ENCODE peak calls at places on chromosomes 3 and 15, in six cellular contexts. M is right atrium auricular region, W is uterus, T is endodermal cell, P is cardiac fibroblast, V is heart left ventricle. F is an unnamed sample.

GRCh38 chr3:135091956-135092355 is 296.9 kb downstream of the EPHB1 start:
- DNase-seq in T (no peak), P (no peak), M (no peak), V (no peak), W (no peak), F (no peak)

GRCh38 chr15:68256675-68257450 is 20.7 kb upstream of the FEM1B start:
- DNase-seq in P (peak), V (peak), T (peak), W (peak), M (peak), F (peak)

GRCh38 chr3:116067275-116067674 is 378.0 kb downstream of the LSAMP start:
- DNase-seq in W (no peak), P (no peak), T (no peak), M (no peak), V (no peak), F (no peak)

GRCh38 chr3:16916840-16917239 is 32.1 kb downstream of the PLCL2 start:
- DNase-seq in W (no peak), M (no peak), V (peak), P (peak), T (no peak), F (no peak)

GRCh38 chr3:48678566-48679380 is 6.9 kb downstream of the NCKIPSD start:
- DNase-seq in W (no peak), V (no peak), T (no peak), P (no peak), M (no peak), F (no peak)

GRCh38 chr15:82124331-82125263 is 78.8 kb upstream of the MEX3B start:
- DNase-seq in W (no peak), V (no peak), M (no peak), T (no peak), P (no peak), F (no peak)

GRCh38 chr15:87144775-87145174 is 1065.1 kb downstream of the AGBL1 start:
- DNase-seq in V (no peak), T (no peak), P (peak), M (no peak), W (no peak), F (no peak)

GRCh38 chr3:183410280-183410679 is 18.1 kb downstream of the MCF2L2 start:
- DNase-seq in W (no peak), P (no peak), T (no peak), M (no peak), V (no peak), F (no peak)

GRCh38 chr3:42667523-42668402 is 14.3 kb downstream of the ZBTB47 start:
- DNase-seq in P (no peak), V (no peak), M (peak), T (peak), W (peak), F (no peak)

GRCh38 chr15:68106656-68107055 is 52.5 kb downstream of the PIAS1 start:
- DNase-seq in M (no peak), V (no peak), P (peak), W (no peak), T (no peak), F (no peak)

GRCh38 chr3:76044601-76045600 is 259.6 kb upstream of the ZNF717 start:
- DNase-seq in W (no peak), V (no peak), P (peak), M (no peak), T (peak), F (peak)
- TF ChIP-seq CTCF in W (no peak), V (peak), P (peak), M (peak), T (peak), F (peak)

GRCh38 chr15:84033793-84034553 is 201.6 kb upstream of the GOLGA6L4 start:
- DNase-seq in M (no peak), T (no peak), P (peak), V (no peak), W (no peak), F (no peak)

GRCh38 chr15:84034831-84035753 is 200.5 kb upstream of the GOLGA6L4 start:
- DNase-seq in P (peak), T (peak), M (no peak), V (no peak), W (no peak), F (peak)
- TF ChIP-seq CTCF in P (peak), T (peak), M (peak), V (peak), W (peak), F (peak)

GRCh38 chr3:196632033-196632751 is 7.3 kb upstream of the NRROS start:
- DNase-seq in V (peak), T (peak), P (peak), W (peak), M (peak), F (peak)
- TF ChIP-seq CTCF in V (no peak), T (peak), P (peak), W (peak), M (no peak), F (peak)

GRCh38 chr3:142853270-142854163 is 35.4 kb downstream of the PCOLCE2 start:
- DNase-seq in W (no peak), P (peak), M (no peak), V (peak), T (no peak), F (no peak)
- TF ChIP-seq CTCF in W (no peak), P (no peak), M (no peak), V (no peak), T (no peak), F (no peak)

GRCh38 chr3:45043715-45044299 is 17.7 kb downstream of the CLEC3B start:
- DNase-seq in V (no peak), P (peak), W (peak), M (no peak), T (no peak), F (no peak)
- TF ChIP-seq CTCF in V (no peak), P (peak), W (peak), M (no peak), T (no peak), F (no peak)

GRCh38 chr3:189148090-189148507 is 23.7 kb upstream of the TPRG1 start:
- DNase-seq in P (peak), W (peak), T (peak), V (peak), M (peak), F (peak)

GRCh38 chr3:189146842-189147241 is 24.9 kb upstream of the TPRG1 start:
- DNase-seq in M (no peak), W (no peak), V (no peak), T (no peak), P (no peak), F (no peak)

GRCh38 chr3:189142527-189142926 is 29.2 kb upstream of the TPRG1 start:
- DNase-seq in P (no peak), W (no peak), T (no peak), V (no peak), M (no peak), F (no peak)

GRCh38 chr3:189143321-189143720 is 28.4 kb upstream of the TPRG1 start:
- DNase-seq in T (no peak), W (no peak), V (no peak), M (no peak), P (peak), F (no peak)

GRCh38 chr3:189144645-189145044 is 27.1 kb upstream of the TPRG1 start:
- DNase-seq in V (no peak), T (no peak), P (peak), M (no peak), W (peak), F (peak)
- TF ChIP-seq CTCF in V (no peak), T (no peak), P (peak), M (no peak), W (peak), F (peak)

DNA sequence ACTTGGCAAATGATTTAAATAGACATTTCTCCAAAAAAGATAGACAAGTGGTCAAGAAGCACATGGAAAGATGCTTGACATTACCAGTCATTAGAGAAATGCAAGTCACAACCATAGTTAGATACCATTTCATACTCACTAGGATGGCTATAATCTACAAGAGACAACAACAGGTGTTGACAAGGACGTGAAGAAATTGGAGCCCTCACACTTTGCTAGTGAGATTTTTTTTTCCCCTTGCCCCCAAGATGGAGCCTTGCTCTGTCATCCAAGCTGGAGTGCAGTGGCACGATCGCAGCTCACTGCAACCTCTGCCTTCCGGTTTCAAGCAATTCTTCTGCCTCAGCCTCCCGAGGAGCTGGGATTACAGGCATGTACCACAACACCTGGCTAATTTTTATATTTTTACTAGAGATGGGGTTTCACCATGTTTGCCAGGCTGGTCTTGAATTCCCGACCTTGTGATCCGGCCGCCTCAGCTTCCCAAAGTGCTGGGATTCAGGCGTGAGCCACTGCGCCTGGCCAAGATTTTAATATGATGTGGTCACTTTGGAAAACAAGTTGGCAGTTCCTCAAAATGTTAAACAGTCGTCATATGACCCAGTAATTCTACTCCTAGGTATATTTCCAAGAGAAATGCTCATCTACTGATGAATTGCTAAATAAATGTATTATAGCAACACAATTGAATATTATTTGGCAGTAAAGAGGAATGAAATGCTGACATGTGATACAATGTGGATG is 103.3 kb downstream of the ATG7 start:
- DNase-seq in V (no peak), T (no peak), P (no peak), W (no peak), M (no peak), F (no peak)
- TF ChIP-seq CTCF in V (no peak), T (no peak), P (no peak), W (no peak), M (no peak), F (no peak)

F was measured in OCI-LY7.